ENCODE peak calls at places on chromosomes 2 and 18, in five cellular contexts. Y is mucosa of descending colon, H is prostate gland, U is thyroid gland, T is neural progenitor cell. B is an unnamed sample.

GRCh38 chr18:61589724-61590065 is 256.5 kb downstream of the CDH20 start:
- DNase-seq in T (no peak), U (no peak), Y (no peak), H (no peak), B (peak)

GRCh38 chr2:197311521-197312033 is 997 bp upstream of the ANKRD44 start:
- DNase-seq in Y (no peak), H (no peak), T (no peak), U (no peak), B (no peak)

GRCh38 chr2:237393523-237393922 is 20.4 kb downstream of the COL6A3 start:
- DNase-seq in T (no peak), U (no peak), Y (no peak), H (no peak), B (no peak)

GRCh38 chr2:41540268-41540963 is 507.4 kb upstream of the PKDCC start:
- DNase-seq in T (no peak), H (peak), U (no peak), Y (no peak), B (no peak)

GRCh38 chr2:224820283-224820991 is 104.3 kb upstream of the CCDC195 start:
- DNase-seq in U (no peak), T (no peak), Y (no peak), H (no peak), B (peak)

GRCh38 chr18:51300912-51301311 is 103.4 kb upstream of the MEX3C start:
- DNase-seq in H (no peak), Y (no peak), T (no peak), U (no peak), B (no peak)

GRCh38 chr2:189569295-189569925 is 11.2 kb downstream of the SLC40A1 start:
- DNase-seq in Y (no peak), T (no peak), U (no peak), H (no peak), B (no peak)

GRCh38 chr2:112884869-112885502 is 26.0 kb upstream of the IL37 start:
- DNase-seq in Y (peak), U (peak), H (no peak), T (peak), B (peak)

GRCh38 chr2:130972410-130972809 is 120.8 kb downstream of the FAM168B start:
- DNase-seq in H (no peak), T (no peak), U (no peak), Y (no peak), B (no peak)

GRCh38 chr2:107008843-107009242 is 122.9 kb upstream of the ST6GAL2 start:
- DNase-seq in T (no peak), H (no peak), Y (no peak), U (no peak), B (no peak)

GRCh38 chr2:30408961-30409387 is 38.1 kb upstream of the LCLAT1 start:
- DNase-seq in Y (no peak), H (no peak), U (no peak), T (no peak), B (no peak)

GRCh38 chr2:96427917-96428316 is 77.2 kb downstream of the NEURL3 start:
- DNase-seq in U (no peak), H (no peak), T (no peak), Y (no peak), B (no peak)

GRCh38 chr2:226985227-226985946 is 149.5 kb downstream of the RHBDD1 start:
- DNase-seq in T (peak), U (peak), H (peak), Y (peak), B (peak)

GRCh38 chr2:61353909-61354308 is 117.0 kb downstream of the USP34 start:
- DNase-seq in H (no peak), U (no peak), T (no peak), Y (no peak), B (no peak)

GRCh38 chr2:133249362-133249761 is 318.9 kb downstream of the NCKAP5 start:
- DNase-seq in T (no peak), Y (no peak), U (no peak), H (no peak), B (no peak)

GRCh38 chr2:241150660-241151530 is 628 bp downstream of the PPP1R7 start:
- DNase-seq in T (peak), U (peak), Y (peak), H (peak), B (peak)

GRCh38 chr18:24265502-24266064 is 126.7 kb downstream of the CABYR start:
- DNase-seq in Y (no peak), U (no peak), T (no peak), H (no peak), B (no peak)

GRCh38 chr2:28347596-28347995 is 45.1 kb upstream of the FOSL2 start:
- DNase-seq in H (no peak), Y (no peak), U (no peak), T (no peak), B (no peak)

GRCh38 chr2:168462543-168463045 is 6.5 kb downstream of the CERS6 start:
- DNase-seq in Y (no peak), T (no peak), U (no peak), H (no peak), B (no peak)

GRCh38 chr2:210517169-210517693 is 39.2 kb upstream of the CPS1 start:
- DNase-seq in T (no peak), U (no peak), H (no peak), Y (peak), B (no peak)

GRCh38 chr2:172239944-172240590 is 137.4 kb upstream of the DLX2 start:
- DNase-seq in H (no peak), T (no peak), Y (no peak), U (no peak), B (no peak)

GRCh38 chr2:128413014-128413717 is 94.5 kb upstream of the HS6ST1 start:
- DNase-seq in U (no peak), H (no peak), T (no peak), Y (no peak), B (no peak)

GRCh38 chr2:229910832-229911412 is 10.9 kb downstream of the TRIP12 start:
- DNase-seq in T (peak), Y (peak), U (no peak), H (no peak), B (no peak)

GRCh38 chr2:5981241-5982055 is 289.3 kb downstream of the SOX11 start:
- DNase-seq in U (no peak), Y (no peak), H (no peak), T (peak), B (no peak)

GRCh38 chr2:235216901-235217300 is 265.1 kb downstream of the SH3BP4 start:
- DNase-seq in U (no peak), H (no peak), Y (no peak), T (no peak), B (peak)

DNA sequence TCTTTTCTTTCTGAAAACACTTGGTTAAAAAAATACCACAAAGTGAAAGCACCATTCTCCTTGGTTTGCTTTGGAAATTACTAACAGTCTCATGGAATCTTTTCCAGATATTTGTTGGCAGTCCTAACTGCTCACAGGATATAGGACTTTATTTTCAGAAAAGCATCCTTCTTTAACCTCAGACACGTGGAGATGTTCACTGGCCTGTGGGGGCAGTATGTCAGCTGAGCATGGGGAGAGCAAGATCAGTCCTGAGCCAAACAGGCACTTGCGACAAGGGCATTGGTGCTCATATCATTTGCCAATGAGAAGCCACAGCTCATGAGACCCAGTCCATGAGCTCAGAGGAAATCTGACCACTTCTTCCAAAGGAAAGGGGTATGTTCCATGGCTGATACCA is 371.9 kb downstream of the NBAS start:
- DNase-seq in Y (no peak), U (no peak), T (peak), H (no peak), B (no peak)
- TF ChIP-seq CTCF in Y (no peak), U (no peak), T (peak), H (no peak), B (no peak)

DNA sequence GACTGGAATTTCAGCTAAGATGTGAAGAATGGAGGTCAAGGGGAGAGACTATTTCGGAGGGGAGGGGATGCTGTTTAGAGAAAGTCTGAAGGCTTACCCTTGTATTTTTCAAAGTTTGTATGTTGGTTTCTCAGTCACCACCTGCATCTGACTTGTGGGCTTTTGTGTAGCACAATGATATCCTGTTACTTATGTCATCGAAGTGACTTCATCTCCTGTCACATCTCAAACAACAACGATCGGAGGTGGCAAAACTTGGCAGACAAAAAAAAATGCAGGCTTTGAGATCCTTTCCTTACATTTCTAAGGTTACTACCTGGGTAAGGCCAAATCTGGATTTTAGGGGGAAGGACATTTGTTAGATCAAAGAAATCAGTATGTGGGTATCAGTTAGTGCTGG is 11.7 kb upstream of the CXCR4 start:
- DNase-seq in T (no peak), U (no peak), H (no peak), Y (no peak), B (no peak)
- H3K4me3 ChIP-seq in T (no peak), U (no peak), H (no peak), Y (no peak), B (no peak)

GRCh38 chr2:70785137-70785911 is 5.1 kb downstream of the FIGLA start:
- DNase-seq in U (peak), Y (peak), H (no peak), T (peak), B (peak)
- TF ChIP-seq CTCF in U (peak), Y (no peak), H (no peak), T (peak), B (peak)

GRCh38 chr2:147026664-147027278 is 818.1 kb upstream of the ACVR2A start:
- DNase-seq in T (no peak), H (no peak), Y (no peak), U (no peak), B (peak)

GRCh38 chr2:147030966-147031760 is 813.7 kb upstream of the ACVR2A start:
- DNase-seq in H (peak), Y (no peak), U (no peak), T (no peak), B (peak)

GRCh38 chr2:147025611-147026010 is 819.2 kb upstream of the ACVR2A start:
- DNase-seq in T (no peak), Y (no peak), U (no peak), H (peak), B (peak)

GRCh38 chr2:147027451-147027850 is 817.4 kb upstream of the ACVR2A start:
- DNase-seq in H (no peak), T (no peak), Y (no peak), U (no peak), B (peak)

DNA sequence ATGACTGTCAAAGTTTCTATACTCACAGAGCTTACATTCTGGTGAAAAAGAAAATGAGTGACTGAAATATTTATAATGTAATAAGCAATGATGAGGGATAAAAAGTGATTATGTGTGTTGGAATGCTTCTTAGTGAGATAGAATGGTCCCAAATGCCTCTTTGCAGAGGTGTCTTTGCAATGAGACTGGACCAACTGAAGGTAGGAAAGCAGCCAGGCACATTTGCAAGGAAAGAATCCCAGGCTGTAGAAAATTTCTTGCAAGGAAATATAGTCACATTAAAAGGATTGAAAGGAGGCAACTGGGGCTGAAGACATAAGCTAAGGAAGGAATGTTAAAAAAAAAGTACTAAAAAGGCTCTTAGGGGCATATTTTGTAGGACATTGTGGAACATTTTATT is 818.6 kb upstream of the ACVR2A start:
- DNase-seq in U (no peak), Y (no peak), H (no peak), T (no peak), B (peak)
- H3K4me3 ChIP-seq in U (no peak), Y (no peak), H (no peak), T (no peak), B (no peak)

GRCh38 chr2:73386894-73387636 is 1.4 kb downstream of the ALMS1 start:
- DNase-seq in T (no peak), U (no peak), H (no peak), Y (no peak), B (no peak)
- TF ChIP-seq CTCF in T (no peak), U (no peak), H (no peak), Y (no peak), B (no peak)

GRCh38 chr2:233449921-233450853 is 95.9 kb downstream of the DGKD start:
- DNase-seq in Y (no peak), U (peak), T (peak), H (no peak), B (no peak)
- H3K4me3 ChIP-seq in Y (no peak), U (no peak), T (no peak), H (no peak), B (no peak)

GRCh38 chr2:36266536-36267121 is 88.9 kb upstream of the CRIM1 start:
- DNase-seq in T (peak), U (no peak), H (no peak), Y (no peak), B (no peak)
- TF ChIP-seq CTCF in T (no peak), U (no peak), H (no peak), Y (no peak), B (no peak)

GRCh38 chr2:231685349-231686191 is 22.8 kb upstream of the PTMA start:
- DNase-seq in Y (no peak), T (peak), H (no peak), U (no peak), B (no peak)
- H3K4me3 ChIP-seq in Y (no peak), T (no peak), H (no peak), U (no peak), B (no peak)

DNA sequence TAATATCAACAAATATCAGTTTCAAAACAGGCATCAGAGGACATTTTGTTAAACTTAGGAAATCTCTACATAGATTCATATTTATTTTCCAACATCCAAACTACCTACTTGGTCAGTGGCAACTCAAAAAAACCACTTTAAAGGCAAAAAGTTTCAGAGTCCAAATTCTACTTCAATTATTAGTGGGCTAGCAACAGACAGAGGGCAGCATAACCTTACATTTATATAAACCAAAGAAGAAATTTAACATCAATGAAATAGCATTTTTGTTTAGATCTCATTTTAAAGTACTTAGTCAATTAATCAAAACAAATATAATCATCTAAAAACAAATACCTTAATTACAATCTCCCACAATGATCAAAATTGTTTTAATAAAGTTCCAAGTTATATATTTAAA is 33.3 kb downstream of the RTTN start:
- DNase-seq in Y (no peak), T (no peak), U (no peak), H (no peak), B (peak)
- TF ChIP-seq CTCF in Y (no peak), T (peak), U (peak), H (no peak), B (peak)

DNA sequence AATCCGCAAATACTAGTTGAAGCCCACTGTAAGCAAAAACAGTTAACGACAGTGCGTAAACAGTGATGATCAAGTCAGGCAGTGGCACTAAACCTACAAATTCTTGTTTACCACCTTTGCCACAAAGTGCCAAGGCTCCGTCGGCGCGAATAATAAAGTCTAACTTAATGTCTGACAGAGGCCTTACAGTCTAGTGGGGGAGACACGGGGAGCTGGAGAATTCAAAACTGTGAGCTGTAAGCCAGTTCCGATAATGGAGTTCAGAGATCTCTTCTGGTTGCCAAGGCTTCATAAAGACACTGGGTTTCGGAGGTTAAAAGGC is 284 bp upstream of the EXOC6B start:
- DNase-seq in H (no peak), T (no peak), Y (no peak), U (no peak), B (no peak)
- H3K4me3 ChIP-seq in H (peak), T (peak), Y (peak), U (no peak), B (peak)